ENCODE peak calls at places on chromosomes 1 and 21, in seven cellular contexts. One of them, this sample, is unnamed.
A peak's percentile ranks its signal among the peaks of the same experiment; 100 is the strongest.

GRCh38 chr1:206557636-206558473 is 50.5 kb downstream of the RASSF5 start:
- DNase-seq in ELF-1: no peak
- DNase-seq in pulmonary artery endothelial cell: no peak
- DNase-seq in right atrium auricular region: no peak
- DNase-seq in activated CD4-positive, alpha-beta T cell treated with anti-CD3 and anti-CD28 coated beads for 24 hours: no peak
- DNase-seq in NCI-H2029 treated with DMSO at 0.1 percent for 48 hours: peak; percentile 86
- DNase-seq in IMR-90: no peak
- DNase-seq in this sample: peak; percentile 37

GRCh38 chr1:99266731-99267130 is 2.4 kb downstream of the PLPPR4 start:
- DNase-seq in activated CD4-positive, alpha-beta T cell treated with anti-CD3 and anti-CD28 coated beads for 24 hours: no peak
- DNase-seq in NCI-H2029 treated with DMSO at 0.1 percent for 48 hours: no peak
- DNase-seq in ELF-1: no peak
- DNase-seq in IMR-90: peak; percentile 96
- DNase-seq in right atrium auricular region: no peak
- DNase-seq in pulmonary artery endothelial cell: no peak
- DNase-seq in this sample: no peak

GRCh38 chr1:148263906-148264255 is 111.8 kb upstream of the NBPF11 start:
- DNase-seq in ELF-1: no peak
- DNase-seq in activated CD4-positive, alpha-beta T cell treated with anti-CD3 and anti-CD28 coated beads for 24 hours: no peak
- DNase-seq in pulmonary artery endothelial cell: no peak
- DNase-seq in right atrium auricular region: no peak
- DNase-seq in NCI-H2029 treated with DMSO at 0.1 percent for 48 hours: no peak
- DNase-seq in IMR-90: no peak
- DNase-seq in this sample: no peak

GRCh38 chr1:231818342-231818741 is 191.8 kb downstream of the DISC1 start:
- DNase-seq in activated CD4-positive, alpha-beta T cell treated with anti-CD3 and anti-CD28 coated beads for 24 hours: no peak
- DNase-seq in IMR-90: no peak
- DNase-seq in pulmonary artery endothelial cell: no peak
- DNase-seq in ELF-1: no peak
- DNase-seq in NCI-H2029 treated with DMSO at 0.1 percent for 48 hours: no peak
- DNase-seq in right atrium auricular region: peak; percentile 90
- DNase-seq in this sample: no peak

GRCh38 chr1:117818456-117818855 is 111.0 kb downstream of the GDAP2 start:
- DNase-seq in pulmonary artery endothelial cell: no peak
- DNase-seq in NCI-H2029 treated with DMSO at 0.1 percent for 48 hours: no peak
- DNase-seq in ELF-1: no peak
- DNase-seq in activated CD4-positive, alpha-beta T cell treated with anti-CD3 and anti-CD28 coated beads for 24 hours: no peak
- DNase-seq in IMR-90: peak; percentile 45
- DNase-seq in right atrium auricular region: no peak
- DNase-seq in this sample: no peak

GRCh38 chr1:1371741-1372711 is 3.0 kb downstream of the AURKAIP1 start:
- DNase-seq in activated CD4-positive, alpha-beta T cell treated with anti-CD3 and anti-CD28 coated beads for 24 hours: peak; percentile 74
- DNase-seq in IMR-90: peak; percentile 38
- DNase-seq in NCI-H2029 treated with DMSO at 0.1 percent for 48 hours: no peak
- DNase-seq in ELF-1: peak; percentile 88
- DNase-seq in pulmonary artery endothelial cell: no peak
- DNase-seq in right atrium auricular region: no peak
- DNase-seq in this sample: peak; percentile 51

GRCh38 chr1:243628476-243628907 is 221.6 kb downstream of the AKT3 start:
- DNase-seq in activated CD4-positive, alpha-beta T cell treated with anti-CD3 and anti-CD28 coated beads for 24 hours: no peak
- DNase-seq in ELF-1: no peak
- DNase-seq in NCI-H2029 treated with DMSO at 0.1 percent for 48 hours: no peak
- DNase-seq in IMR-90: peak; percentile 15
- DNase-seq in pulmonary artery endothelial cell: no peak
- DNase-seq in right atrium auricular region: no peak
- DNase-seq in this sample: no peak

GRCh38 chr1:179973198-179974114 is 18.8 kb downstream of the CEP350 start:
- DNase-seq in IMR-90: no peak
- DNase-seq in NCI-H2029 treated with DMSO at 0.1 percent for 48 hours: no peak
- DNase-seq in activated CD4-positive, alpha-beta T cell treated with anti-CD3 and anti-CD28 coated beads for 24 hours: no peak
- DNase-seq in ELF-1: no peak
- DNase-seq in pulmonary artery endothelial cell: no peak
- DNase-seq in right atrium auricular region: no peak
- DNase-seq in this sample: no peak

GRCh38 chr1:109191377-109191776 is 22.3 kb upstream of the SARS1 start:
- DNase-seq in pulmonary artery endothelial cell: no peak
- DNase-seq in right atrium auricular region: no peak
- DNase-seq in activated CD4-positive, alpha-beta T cell treated with anti-CD3 and anti-CD28 coated beads for 24 hours: no peak
- DNase-seq in IMR-90: no peak
- DNase-seq in NCI-H2029 treated with DMSO at 0.1 percent for 48 hours: no peak
- DNase-seq in ELF-1: no peak
- DNase-seq in this sample: no peak

GRCh38 chr1:228918335-228918734 is 183.1 kb downstream of the RHOU start:
- DNase-seq in ELF-1: no peak
- DNase-seq in NCI-H2029 treated with DMSO at 0.1 percent for 48 hours: no peak
- DNase-seq in activated CD4-positive, alpha-beta T cell treated with anti-CD3 and anti-CD28 coated beads for 24 hours: no peak
- DNase-seq in IMR-90: no peak
- DNase-seq in pulmonary artery endothelial cell: no peak
- DNase-seq in right atrium auricular region: no peak
- DNase-seq in this sample: no peak

GRCh38 chr1:209774592-209774991 is 9.8 kb downstream of the C1orf74 start:
- DNase-seq in IMR-90: no peak
- DNase-seq in pulmonary artery endothelial cell: no peak
- DNase-seq in right atrium auricular region: no peak
- DNase-seq in NCI-H2029 treated with DMSO at 0.1 percent for 48 hours: no peak
- DNase-seq in activated CD4-positive, alpha-beta T cell treated with anti-CD3 and anti-CD28 coated beads for 24 hours: no peak
- DNase-seq in ELF-1: no peak
- DNase-seq in this sample: no peak

GRCh38 chr21:35995522-35996088 is 64.7 kb downstream of the SETD4 start:
- DNase-seq in IMR-90: no peak
- DNase-seq in pulmonary artery endothelial cell: no peak
- DNase-seq in activated CD4-positive, alpha-beta T cell treated with anti-CD3 and anti-CD28 coated beads for 24 hours: no peak
- DNase-seq in right atrium auricular region: no peak
- DNase-seq in NCI-H2029 treated with DMSO at 0.1 percent for 48 hours: peak; percentile 90
- DNase-seq in ELF-1: no peak
- DNase-seq in this sample: no peak

GRCh38 chr1:170424346-170424745 is 107.6 kb upstream of the GORAB start:
- DNase-seq in activated CD4-positive, alpha-beta T cell treated with anti-CD3 and anti-CD28 coated beads for 24 hours: no peak
- DNase-seq in IMR-90: peak; percentile 56
- DNase-seq in ELF-1: no peak
- DNase-seq in NCI-H2029 treated with DMSO at 0.1 percent for 48 hours: no peak
- DNase-seq in pulmonary artery endothelial cell: no peak
- DNase-seq in right atrium auricular region: no peak
- DNase-seq in this sample: no peak

GRCh38 chr1:118136511-118136937 is 48.5 kb downstream of the SPAG17 start:
- DNase-seq in ELF-1: no peak
- DNase-seq in IMR-90: peak; percentile 90
- DNase-seq in NCI-H2029 treated with DMSO at 0.1 percent for 48 hours: no peak
- DNase-seq in pulmonary artery endothelial cell: no peak
- DNase-seq in right atrium auricular region: peak; percentile 71
- DNase-seq in activated CD4-positive, alpha-beta T cell treated with anti-CD3 and anti-CD28 coated beads for 24 hours: peak; percentile 19
- DNase-seq in this sample: no peak

GRCh38 chr1:170663441-170664282 is at the start of gene PRRX1:
- DNase-seq in NCI-H2029 treated with DMSO at 0.1 percent for 48 hours: no peak
- DNase-seq in IMR-90: peak; percentile 46
- DNase-seq in pulmonary artery endothelial cell: no peak
- DNase-seq in ELF-1: no peak
- DNase-seq in activated CD4-positive, alpha-beta T cell treated with anti-CD3 and anti-CD28 coated beads for 24 hours: no peak
- DNase-seq in right atrium auricular region: no peak
- DNase-seq in this sample: no peak

GRCh38 chr21:44990921-44991320 is 51.1 kb downstream of the SLX9 start:
- DNase-seq in IMR-90: no peak
- DNase-seq in pulmonary artery endothelial cell: no peak
- DNase-seq in ELF-1: no peak
- DNase-seq in NCI-H2029 treated with DMSO at 0.1 percent for 48 hours: no peak
- DNase-seq in right atrium auricular region: no peak
- DNase-seq in activated CD4-positive, alpha-beta T cell treated with anti-CD3 and anti-CD28 coated beads for 24 hours: no peak
- DNase-seq in this sample: no peak

GRCh38 chr1:231690072-231690471 is 63.5 kb downstream of the DISC1 start:
- DNase-seq in ELF-1: no peak
- DNase-seq in NCI-H2029 treated with DMSO at 0.1 percent for 48 hours: no peak
- DNase-seq in activated CD4-positive, alpha-beta T cell treated with anti-CD3 and anti-CD28 coated beads for 24 hours: no peak
- DNase-seq in pulmonary artery endothelial cell: no peak
- DNase-seq in right atrium auricular region: no peak
- DNase-seq in IMR-90: no peak
- DNase-seq in this sample: no peak

GRCh38 chr1:225694151-225694603 is 41.3 kb upstream of the ENAH start:
- DNase-seq in NCI-H2029 treated with DMSO at 0.1 percent for 48 hours: peak; percentile 92
- DNase-seq in activated CD4-positive, alpha-beta T cell treated with anti-CD3 and anti-CD28 coated beads for 24 hours: no peak
- DNase-seq in ELF-1: peak; percentile 51
- DNase-seq in right atrium auricular region: peak; percentile 70
- DNase-seq in IMR-90: peak; percentile 56
- DNase-seq in pulmonary artery endothelial cell: peak; percentile 78
- DNase-seq in this sample: no peak

GRCh38 chr1:207805841-207806421 is 54.1 kb downstream of the CD46 start:
- DNase-seq in IMR-90: peak; percentile 98
- DNase-seq in activated CD4-positive, alpha-beta T cell treated with anti-CD3 and anti-CD28 coated beads for 24 hours: no peak
- DNase-seq in pulmonary artery endothelial cell: peak; percentile 87
- DNase-seq in ELF-1: peak; percentile 45
- DNase-seq in right atrium auricular region: peak; percentile 95
- DNase-seq in NCI-H2029 treated with DMSO at 0.1 percent for 48 hours: no peak
- DNase-seq in this sample: no peak

GRCh38 chr1:42971848-42972291 is 13.2 kb upstream of the SLC2A1 start:
- DNase-seq in pulmonary artery endothelial cell: no peak
- DNase-seq in ELF-1: no peak
- DNase-seq in NCI-H2029 treated with DMSO at 0.1 percent for 48 hours: no peak
- DNase-seq in IMR-90: peak; percentile 94
- DNase-seq in activated CD4-positive, alpha-beta T cell treated with anti-CD3 and anti-CD28 coated beads for 24 hours: no peak
- DNase-seq in right atrium auricular region: no peak
- DNase-seq in this sample: no peak

GRCh38 chr1:70090875-70091274 is 114.5 kb downstream of the LRRC40 start:
- DNase-seq in pulmonary artery endothelial cell: no peak
- DNase-seq in ELF-1: no peak
- DNase-seq in right atrium auricular region: no peak
- DNase-seq in NCI-H2029 treated with DMSO at 0.1 percent for 48 hours: no peak
- DNase-seq in IMR-90: peak; percentile 79
- DNase-seq in activated CD4-positive, alpha-beta T cell treated with anti-CD3 and anti-CD28 coated beads for 24 hours: no peak
- DNase-seq in this sample: no peak

GRCh38 chr1:217133958-217134856 is 411.0 kb upstream of the ESRRG start:
- DNase-seq in activated CD4-positive, alpha-beta T cell treated with anti-CD3 and anti-CD28 coated beads for 24 hours: no peak
- DNase-seq in pulmonary artery endothelial cell: no peak
- DNase-seq in IMR-90: peak; percentile 21
- DNase-seq in NCI-H2029 treated with DMSO at 0.1 percent for 48 hours: no peak
- DNase-seq in right atrium auricular region: no peak
- DNase-seq in ELF-1: peak; percentile 8
- DNase-seq in this sample: no peak

GRCh38 chr1:55309053-55309452 is 93.9 kb upstream of the USP24 start:
- DNase-seq in IMR-90: peak; percentile 84
- DNase-seq in activated CD4-positive, alpha-beta T cell treated with anti-CD3 and anti-CD28 coated beads for 24 hours: no peak
- DNase-seq in ELF-1: no peak
- DNase-seq in NCI-H2029 treated with DMSO at 0.1 percent for 48 hours: no peak
- DNase-seq in pulmonary artery endothelial cell: no peak
- DNase-seq in right atrium auricular region: no peak
- DNase-seq in this sample: no peak

GRCh38 chr1:50148142-50148923 is 39.6 kb downstream of the ELAVL4 start:
- DNase-seq in IMR-90: no peak
- DNase-seq in right atrium auricular region: no peak
- DNase-seq in NCI-H2029 treated with DMSO at 0.1 percent for 48 hours: no peak
- DNase-seq in activated CD4-positive, alpha-beta T cell treated with anti-CD3 and anti-CD28 coated beads for 24 hours: no peak
- DNase-seq in pulmonary artery endothelial cell: no peak
- DNase-seq in ELF-1: no peak
- DNase-seq in this sample: no peak

GRCh38 chr1:93499075-93499474 is 51.2 kb downstream of the FNBP1L start:
- DNase-seq in NCI-H2029 treated with DMSO at 0.1 percent for 48 hours: no peak
- DNase-seq in activated CD4-positive, alpha-beta T cell treated with anti-CD3 and anti-CD28 coated beads for 24 hours: no peak
- DNase-seq in ELF-1: no peak
- DNase-seq in pulmonary artery endothelial cell: no peak
- DNase-seq in IMR-90: no peak
- DNase-seq in right atrium auricular region: no peak
- DNase-seq in this sample: no peak

GRCh38 chr1:215932558-215932957 is 365.5 kb downstream of the KCTD3 start:
- DNase-seq in pulmonary artery endothelial cell: no peak
- DNase-seq in activated CD4-positive, alpha-beta T cell treated with anti-CD3 and anti-CD28 coated beads for 24 hours: no peak
- DNase-seq in NCI-H2029 treated with DMSO at 0.1 percent for 48 hours: no peak
- DNase-seq in ELF-1: no peak
- DNase-seq in IMR-90: no peak
- DNase-seq in right atrium auricular region: no peak
- DNase-seq in this sample: no peak

GRCh38 chr1:119631433-119632102 is 16.5 kb downstream of the ZNF697 start:
- DNase-seq in NCI-H2029 treated with DMSO at 0.1 percent for 48 hours: peak; percentile 30
- DNase-seq in activated CD4-positive, alpha-beta T cell treated with anti-CD3 and anti-CD28 coated beads for 24 hours: no peak
- DNase-seq in ELF-1: peak; percentile 77
- DNase-seq in pulmonary artery endothelial cell: peak; percentile 59
- DNase-seq in right atrium auricular region: peak; percentile 87
- DNase-seq in IMR-90: peak; percentile 72
- DNase-seq in this sample: no peak

GRCh38 chr21:33443174-33443573 is 36.6 kb downstream of the TMEM50B start:
- DNase-seq in NCI-H2029 treated with DMSO at 0.1 percent for 48 hours: peak; percentile 92
- DNase-seq in IMR-90: no peak
- DNase-seq in right atrium auricular region: no peak
- DNase-seq in activated CD4-positive, alpha-beta T cell treated with anti-CD3 and anti-CD28 coated beads for 24 hours: no peak
- DNase-seq in pulmonary artery endothelial cell: no peak
- DNase-seq in ELF-1: no peak
- DNase-seq in this sample: no peak

GRCh38 chr1:108107658-108108057 is 92.5 kb downstream of the SLC25A24 start:
- DNase-seq in activated CD4-positive, alpha-beta T cell treated with anti-CD3 and anti-CD28 coated beads for 24 hours: peak; percentile 31
- DNase-seq in pulmonary artery endothelial cell: no peak
- DNase-seq in NCI-H2029 treated with DMSO at 0.1 percent for 48 hours: no peak
- DNase-seq in right atrium auricular region: no peak
- DNase-seq in IMR-90: peak; percentile 74
- DNase-seq in ELF-1: no peak
- DNase-seq in this sample: no peak

GRCh38 chr1:179888071-179888470 is 6.0 kb downstream of the TOR1AIP1 start:
- DNase-seq in activated CD4-positive, alpha-beta T cell treated with anti-CD3 and anti-CD28 coated beads for 24 hours: no peak
- DNase-seq in ELF-1: no peak
- DNase-seq in IMR-90: no peak
- DNase-seq in NCI-H2029 treated with DMSO at 0.1 percent for 48 hours: no peak
- DNase-seq in right atrium auricular region: no peak
- DNase-seq in pulmonary artery endothelial cell: no peak
- DNase-seq in this sample: no peak

GRCh38 chr1:58848818-58849411 is 65.1 kb upstream of the JUN start:
- DNase-seq in NCI-H2029 treated with DMSO at 0.1 percent for 48 hours: peak; percentile 76
- DNase-seq in pulmonary artery endothelial cell: peak; percentile 95
- DNase-seq in IMR-90: peak; percentile 98
- DNase-seq in activated CD4-positive, alpha-beta T cell treated with anti-CD3 and anti-CD28 coated beads for 24 hours: no peak
- DNase-seq in right atrium auricular region: peak; percentile 85
- DNase-seq in ELF-1: peak; percentile 44
- DNase-seq in this sample: no peak

GRCh38 chr1:184291701-184292100 is 95.1 kb upstream of the C1orf21 start:
- DNase-seq in pulmonary artery endothelial cell: no peak
- DNase-seq in IMR-90: no peak
- DNase-seq in ELF-1: no peak
- DNase-seq in right atrium auricular region: no peak
- DNase-seq in activated CD4-positive, alpha-beta T cell treated with anti-CD3 and anti-CD28 coated beads for 24 hours: no peak
- DNase-seq in NCI-H2029 treated with DMSO at 0.1 percent for 48 hours: no peak
- DNase-seq in this sample: no peak

GRCh38 chr1:28078680-28079626 is 9.5 kb downstream of the EYA3 start:
- DNase-seq in pulmonary artery endothelial cell: no peak
- DNase-seq in activated CD4-positive, alpha-beta T cell treated with anti-CD3 and anti-CD28 coated beads for 24 hours: no peak
- DNase-seq in IMR-90: peak; percentile 88
- DNase-seq in ELF-1: no peak
- DNase-seq in NCI-H2029 treated with DMSO at 0.1 percent for 48 hours: no peak
- DNase-seq in right atrium auricular region: no peak
- DNase-seq in this sample: no peak

GRCh38 chr1:43349594-43350306 is 9.0 kb upstream of the CDC20 start:
- DNase-seq in IMR-90: peak; percentile 92
- DNase-seq in ELF-1: no peak
- DNase-seq in pulmonary artery endothelial cell: no peak
- DNase-seq in right atrium auricular region: no peak
- DNase-seq in activated CD4-positive, alpha-beta T cell treated with anti-CD3 and anti-CD28 coated beads for 24 hours: no peak
- DNase-seq in NCI-H2029 treated with DMSO at 0.1 percent for 48 hours: no peak
- DNase-seq in this sample: no peak

GRCh38 chr1:15279576-15280230 is 32.7 kb downstream of the FHAD1 start:
- DNase-seq in NCI-H2029 treated with DMSO at 0.1 percent for 48 hours: no peak
- DNase-seq in ELF-1: no peak
- DNase-seq in right atrium auricular region: no peak
- DNase-seq in IMR-90: no peak
- DNase-seq in activated CD4-positive, alpha-beta T cell treated with anti-CD3 and anti-CD28 coated beads for 24 hours: no peak
- DNase-seq in pulmonary artery endothelial cell: no peak
- DNase-seq in this sample: no peak

GRCh38 chr1:50427086-50427817 is 4.0 kb upstream of the DMRTA2 start:
- DNase-seq in ELF-1: peak; percentile 48
- DNase-seq in activated CD4-positive, alpha-beta T cell treated with anti-CD3 and anti-CD28 coated beads for 24 hours: no peak
- DNase-seq in IMR-90: no peak
- DNase-seq in pulmonary artery endothelial cell: no peak
- DNase-seq in NCI-H2029 treated with DMSO at 0.1 percent for 48 hours: peak; percentile 38
- DNase-seq in right atrium auricular region: no peak
- DNase-seq in this sample: no peak

This sample was measured in T-helper 22 cell.